ENCODE peak calls at places on chromosomes 1 and 21, in four cellular contexts. V is sigmoid colon, O is ovary, K is A549. L is an unnamed sample.

GRCh38 chr1:33331444-33332356 is 10.8 kb upstream of the A3GALT2 start:
- DNase-seq in O (peak; percentile 14), V (peak; percentile 61), K (no peak), L (peak; percentile 43)

GRCh38 chr1:191752342-191752741 is 405.9 kb upstream of the RGS18 start:
- DNase-seq in K (peak; percentile 7), V (no peak), O (no peak), L (no peak)

GRCh38 chr1:85240174-85240601 is 19.3 kb downstream of the C1orf52 start:
- DNase-seq in V (no peak), O (no peak), K (no peak), L (no peak)

GRCh38 chr1:115293899-115294298 is 44.1 kb downstream of the NGF start:
- DNase-seq in K (no peak), V (no peak), O (no peak), L (no peak)

GRCh38 chr21:34200288-34200905 is 127.0 kb downstream of the MRPS6 start:
- DNase-seq in V (no peak), O (no peak), K (no peak), L (no peak)

GRCh38 chr21:36656138-36656537 is 42.8 kb upstream of the SIM2 start:
- DNase-seq in O (no peak), V (no peak), K (no peak), L (no peak)

GRCh38 chr1:27726173-27726793 is 522 bp downstream of the FAM76A start:
- DNase-seq in K (peak; percentile 32), O (peak; percentile 66), V (peak; percentile 80), L (peak; percentile 86)

GRCh38 chr1:203306089-203306969 is 1.0 kb downstream of the BTG2 start:
- DNase-seq in O (peak; percentile 76), V (peak; percentile 95), K (peak; percentile 72), L (peak; percentile 91)

GRCh38 chr21:38819719-38820147 is 14.0 kb downstream of the ETS2 start:
- DNase-seq in K (peak; percentile 54), O (no peak), V (no peak), L (no peak)

GRCh38 chr1:42003433-42003832 is 84.7 kb upstream of the HIVEP3 start:
- DNase-seq in O (no peak), K (no peak), V (no peak), L (no peak)

GRCh38 chr1:109529895-109530456 is 9.7 kb upstream of the GPR61 start:
- DNase-seq in K (no peak), V (no peak), O (no peak), L (no peak)

GRCh38 chr1:114670083-114671010 is 498 bp upstream of the DENND2C start:
- DNase-seq in O (peak; percentile 93), V (peak; percentile 95), K (peak; percentile 84), L (peak; percentile 97)

GRCh38 chr1:44346184-44346583 is 8.9 kb downstream of the ERI3 start:
- DNase-seq in O (no peak), K (no peak), V (no peak), L (no peak)

GRCh38 chr1:32100359-32100758 is 7.5 kb upstream of the KPNA6 start:
- DNase-seq in O (no peak), K (no peak), V (no peak), L (no peak)

GRCh38 chr1:230784163-230784562 is 37.0 kb downstream of the CAPN9 start:
- DNase-seq in K (no peak), V (no peak), O (no peak), L (no peak)

GRCh38 chr1:195806060-195806459 is 802.2 kb downstream of the KCNT2 start:
- DNase-seq in K (no peak), O (no peak), V (no peak), L (no peak)

GRCh38 chr1:245751111-245751510 is 596.3 kb downstream of the KIF26B start:
- DNase-seq in O (no peak), V (no peak), K (no peak), L (no peak)

GRCh38 chr1:205312866-205313680 is 8.5 kb downstream of the NUAK2 start:
- DNase-seq in V (no peak), O (no peak), K (no peak), L (no peak)

GRCh38 chr21:19999369-20000272 is 998.6 kb upstream of the NCAM2 start:
- DNase-seq in V (no peak), K (no peak), O (no peak), L (no peak)

GRCh38 chr1:166914111-166914510 is 38.0 kb upstream of the TADA1 start:
- DNase-seq in K (no peak), O (no peak), V (no peak), L (no peak)

GRCh38 chr1:166920561-166921475 is 44.8 kb upstream of the TADA1 start:
- DNase-seq in K (peak; percentile 15), V (peak; percentile 63), O (no peak), L (no peak)

GRCh38 chr1:166915941-166916340 is 39.9 kb upstream of the TADA1 start:
- DNase-seq in K (no peak), O (no peak), V (no peak), L (no peak)

GRCh38 chr1:166918618-166919017 is 42.6 kb upstream of the TADA1 start:
- DNase-seq in V (no peak), O (no peak), K (no peak), L (no peak)
- TF ChIP-seq EP300 in V (no peak), O (no peak), K (no peak), L (no peak)

DNA sequence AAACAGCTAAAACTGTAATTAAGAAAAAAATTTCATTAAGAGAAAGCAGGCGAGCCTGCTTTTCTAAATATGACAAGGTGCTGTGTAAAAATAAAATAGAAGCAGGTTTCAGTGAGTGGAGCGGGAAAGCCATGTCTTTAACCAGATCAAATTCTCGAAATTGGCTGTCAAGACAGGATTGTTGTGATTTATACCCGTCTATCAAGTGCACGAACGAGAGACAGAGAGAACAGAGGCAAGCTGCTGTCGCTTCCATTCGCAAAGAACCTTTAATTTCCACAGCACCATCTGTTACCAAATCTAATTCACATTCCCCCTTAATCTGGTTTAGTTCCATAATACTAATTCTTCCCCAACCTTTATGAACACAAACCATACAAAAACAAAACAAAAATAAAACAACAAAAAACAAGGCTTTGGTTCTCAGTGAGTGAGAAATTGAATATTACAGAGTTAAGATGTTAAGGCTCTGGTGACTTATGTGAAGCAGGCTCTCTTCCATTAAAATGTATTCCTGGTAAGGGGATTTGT is 35.0 kb downstream of the ESRRG start:
- DNase-seq in O (no peak), K (no peak), V (no peak), L (no peak)
- TF ChIP-seq EP300 in O (no peak), K (no peak), V (no peak), L (no peak)

GRCh38 chr1:212229654-212230053 is 55.6 kb upstream of the PPP2R5A start:
- DNase-seq in O (no peak), K (no peak), V (no peak), L (no peak)
- TF ChIP-seq EP300 in O (no peak), K (no peak), V (no peak), L (no peak)

GRCh38 chr1:225601902-225602589 is 50.9 kb downstream of the ENAH start:
- DNase-seq in O (no peak), V (no peak), K (no peak), L (no peak)

GRCh38 chr1:225597926-225598575 is 54.9 kb downstream of the ENAH start:
- DNase-seq in O (no peak), K (no peak), V (no peak), L (no peak)

GRCh38 chr1:225596152-225596551 is 56.8 kb downstream of the ENAH start:
- DNase-seq in V (no peak), O (no peak), K (no peak), L (no peak)

GRCh38 chr1:225596736-225597135 is 56.2 kb downstream of the ENAH start:
- DNase-seq in V (no peak), K (no peak), O (no peak), L (no peak)

DNA sequence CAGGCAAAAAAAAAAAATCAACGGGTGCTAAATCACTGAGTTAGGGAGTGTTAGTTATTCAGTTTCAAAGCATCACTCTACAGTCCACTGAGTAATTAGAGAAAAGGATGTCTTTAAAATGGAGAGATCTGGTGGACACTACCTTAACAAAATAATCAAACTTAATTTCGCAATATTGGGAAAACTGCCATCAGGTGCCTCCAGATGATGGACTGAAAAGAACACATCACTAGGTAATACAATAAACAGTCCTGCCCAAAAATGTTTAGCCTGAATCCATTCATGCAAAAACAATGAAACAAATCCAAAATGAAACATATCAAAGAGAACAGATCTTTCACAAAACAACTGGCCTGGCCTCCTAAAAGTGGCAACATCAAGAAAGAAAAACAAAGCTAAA is 54.1 kb downstream of the ENAH start:
- DNase-seq in V (no peak), K (no peak), O (no peak), L (no peak)
- TF ChIP-seq EP300 in V (no peak), K (no peak), O (no peak), L (no peak)

GRCh38 chr1:166882893-166883292 is 6.8 kb upstream of the TADA1 start:
- DNase-seq in V (no peak), O (no peak), K (no peak), L (no peak)

GRCh38 chr1:166884971-166885370 is 8.9 kb upstream of the TADA1 start:
- DNase-seq in O (no peak), V (no peak), K (no peak), L (no peak)

GRCh38 chr1:166884040-166884642 is 8.1 kb upstream of the TADA1 start:
- DNase-seq in O (peak; percentile 34), K (peak; percentile 9), V (peak; percentile 77), L (no peak)

GRCh38 chr1:166888710-166889109 is 12.6 kb upstream of the TADA1 start:
- DNase-seq in O (no peak), K (no peak), V (no peak), L (no peak)
- TF ChIP-seq EP300 in O (no peak), K (no peak), V (no peak), L (no peak)

GRCh38 chr1:67893126-67893495 is 59.8 kb upstream of the GNG12 start:
- DNase-seq in V (no peak), O (no peak), K (no peak), L (no peak)

GRCh38 chr1:67894981-67895735 is 61.9 kb upstream of the GNG12 start:
- DNase-seq in O (no peak), K (no peak), V (no peak), L (no peak)

GRCh38 chr1:67898033-67898726 is 64.9 kb upstream of the GNG12 start:
- DNase-seq in V (no peak), K (peak; percentile 76), O (no peak), L (no peak)

GRCh38 chr1:67896826-67897225 is 63.6 kb upstream of the GNG12 start:
- DNase-seq in V (no peak), O (no peak), K (peak; percentile 83), L (no peak)

DNA sequence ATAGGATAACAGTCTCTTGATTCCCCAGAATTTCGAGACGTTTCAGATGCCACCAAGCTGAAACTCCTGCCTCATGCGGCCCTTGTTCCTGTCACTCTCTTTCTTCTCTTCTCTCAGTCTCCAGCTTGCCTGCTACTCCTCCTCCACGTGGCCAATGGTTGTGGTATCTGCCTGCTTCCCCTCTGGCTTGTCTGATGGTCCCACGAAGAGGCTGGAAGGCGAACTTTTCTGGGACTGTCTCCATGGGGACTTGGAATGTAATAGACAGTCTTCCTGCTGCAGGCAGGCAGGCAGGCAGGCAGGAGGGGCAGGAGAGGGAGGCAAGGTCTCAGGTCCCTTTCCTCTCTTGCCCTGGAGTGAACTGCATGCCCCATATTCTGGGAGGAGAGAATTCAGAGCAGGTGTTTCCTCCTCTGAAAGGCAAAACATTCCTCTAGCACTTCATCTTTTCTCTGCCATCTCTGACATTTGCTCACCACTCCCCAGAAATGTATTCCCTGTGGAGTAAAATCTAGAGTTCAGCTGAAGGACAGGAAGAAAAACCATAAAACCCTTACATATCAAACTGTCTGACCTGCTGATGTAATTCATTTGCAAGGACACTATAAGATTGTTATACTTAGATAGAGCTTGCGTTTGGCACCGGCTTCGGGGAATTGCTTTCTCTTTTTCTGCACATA is 64.1 kb upstream of the GNG12 start:
- DNase-seq in K (peak; percentile 48), V (no peak), O (no peak), L (no peak)
- TF ChIP-seq EP300 in K (no peak), V (no peak), O (no peak), L (no peak)

L was measured in suprapubic skin.